ENCODE peak calls at places on chromosome 7, in four cellular contexts. One of them, this sample, is unnamed.

GRCh38 chr7:141358376-141358775 is 192.8 kb upstream of the AGK start:
- DNase-seq in lower lobe of right lung: no peak
- DNase-seq in mesothelial cell of epicardium: no peak
- DNase-seq in CD4-positive, alpha-beta T cell: no peak
- DNase-seq in this sample: no peak

GRCh38 chr7:137978464-137979237 is 23.2 kb downstream of the CREB3L2 start:
- DNase-seq in lower lobe of right lung: no peak
- DNase-seq in mesothelial cell of epicardium: no peak
- DNase-seq in CD4-positive, alpha-beta T cell: no peak
- DNase-seq in this sample: peak; percentile 95

GRCh38 chr7:133746847-133747246 is 380.3 kb upstream of the LRGUK start:
- DNase-seq in mesothelial cell of epicardium: no peak
- DNase-seq in CD4-positive, alpha-beta T cell: no peak
- DNase-seq in lower lobe of right lung: no peak
- DNase-seq in this sample: no peak

GRCh38 chr7:44881610-44882009 is 3.7 kb downstream of the PURB start:
- DNase-seq in lower lobe of right lung: no peak
- DNase-seq in mesothelial cell of epicardium: no peak
- DNase-seq in CD4-positive, alpha-beta T cell: no peak
- DNase-seq in this sample: peak; percentile 68

GRCh38 chr7:74217455-74218342 is 7.9 kb downstream of the LAT2 start:
- DNase-seq in mesothelial cell of epicardium: no peak
- DNase-seq in CD4-positive, alpha-beta T cell: no peak
- DNase-seq in lower lobe of right lung: no peak
- DNase-seq in this sample: no peak

GRCh38 chr7:150788474-150789269 is 11.5 kb downstream of the TMEM176B start:
- DNase-seq in lower lobe of right lung: no peak
- DNase-seq in mesothelial cell of epicardium: no peak
- DNase-seq in CD4-positive, alpha-beta T cell: no peak
- DNase-seq in this sample: no peak

GRCh38 chr7:142671506-142671905 is 77.8 kb upstream of the PRSS1 start:
- DNase-seq in lower lobe of right lung: no peak
- DNase-seq in mesothelial cell of epicardium: no peak
- DNase-seq in CD4-positive, alpha-beta T cell: no peak
- DNase-seq in this sample: no peak

GRCh38 chr7:192035-192649 is at the start of gene FAM20C:
- DNase-seq in lower lobe of right lung: peak; percentile 91
- DNase-seq in mesothelial cell of epicardium: peak; percentile 49
- DNase-seq in CD4-positive, alpha-beta T cell: peak; percentile 47
- DNase-seq in this sample: peak; percentile 60

GRCh38 chr7:125391921-125392320 is 462.3 kb upstream of the POT1 start:
- DNase-seq in CD4-positive, alpha-beta T cell: no peak
- DNase-seq in lower lobe of right lung: no peak
- DNase-seq in mesothelial cell of epicardium: no peak
- DNase-seq in this sample: no peak

GRCh38 chr7:33388332-33388731 is 259.0 kb downstream of the BBS9 start:
- DNase-seq in CD4-positive, alpha-beta T cell: no peak
- DNase-seq in mesothelial cell of epicardium: no peak
- DNase-seq in lower lobe of right lung: no peak
- DNase-seq in this sample: no peak

GRCh38 chr7:25216837-25217236 is 11.4 kb downstream of the NPVF start:
- DNase-seq in lower lobe of right lung: no peak
- DNase-seq in CD4-positive, alpha-beta T cell: no peak
- DNase-seq in mesothelial cell of epicardium: no peak
- DNase-seq in this sample: peak; percentile 41

GRCh38 chr7:4794591-4795350 is 19.3 kb downstream of the AP5Z1 start:
- DNase-seq in CD4-positive, alpha-beta T cell: no peak
- DNase-seq in lower lobe of right lung: no peak
- DNase-seq in mesothelial cell of epicardium: no peak
- DNase-seq in this sample: no peak

GRCh38 chr7:134546903-134547737 is 1.8 kb upstream of the AKR1B15 start:
- DNase-seq in lower lobe of right lung: peak; percentile 68
- DNase-seq in mesothelial cell of epicardium: no peak
- DNase-seq in CD4-positive, alpha-beta T cell: peak; percentile 73
- DNase-seq in this sample: peak; percentile 35

GRCh38 chr7:156533964-156534363 is 106.6 kb upstream of the RNF32 start:
- DNase-seq in mesothelial cell of epicardium: no peak
- DNase-seq in CD4-positive, alpha-beta T cell: no peak
- DNase-seq in lower lobe of right lung: no peak
- DNase-seq in this sample: no peak

GRCh38 chr7:129494041-129494440 is 8.3 kb upstream of the SMKR1 start:
- DNase-seq in CD4-positive, alpha-beta T cell: no peak
- DNase-seq in mesothelial cell of epicardium: no peak
- DNase-seq in lower lobe of right lung: no peak
- DNase-seq in this sample: peak; percentile 94

GRCh38 chr7:106217089-106217542 is 67.7 kb downstream of the NAMPT start:
- DNase-seq in mesothelial cell of epicardium: no peak
- DNase-seq in lower lobe of right lung: peak; percentile 62
- DNase-seq in CD4-positive, alpha-beta T cell: no peak
- DNase-seq in this sample: peak; percentile 34

GRCh38 chr7:112298543-112299100 is 92.1 kb downstream of the ZNF277 start:
- DNase-seq in mesothelial cell of epicardium: no peak
- DNase-seq in CD4-positive, alpha-beta T cell: no peak
- DNase-seq in lower lobe of right lung: no peak
- DNase-seq in this sample: no peak

GRCh38 chr7:15921576-15921975 is 235.1 kb upstream of the MEOX2 start:
- DNase-seq in CD4-positive, alpha-beta T cell: no peak
- DNase-seq in mesothelial cell of epicardium: no peak
- DNase-seq in lower lobe of right lung: no peak
- DNase-seq in this sample: peak; percentile 75

GRCh38 chr7:6384327-6384726 is 63.4 kb downstream of the DAGLB start:
- DNase-seq in mesothelial cell of epicardium: no peak
- DNase-seq in CD4-positive, alpha-beta T cell: no peak
- DNase-seq in lower lobe of right lung: no peak
- DNase-seq in this sample: no peak

GRCh38 chr7:37208528-37208927 is 240.1 kb downstream of the ELMO1 start:
- DNase-seq in CD4-positive, alpha-beta T cell: no peak
- DNase-seq in lower lobe of right lung: no peak
- DNase-seq in mesothelial cell of epicardium: no peak
- DNase-seq in this sample: peak; percentile 37

GRCh38 chr7:106652909-106653308 is 8.0 kb downstream of the CCDC71L start:
- DNase-seq in CD4-positive, alpha-beta T cell: no peak
- DNase-seq in mesothelial cell of epicardium: no peak
- DNase-seq in lower lobe of right lung: no peak
- DNase-seq in this sample: no peak

GRCh38 chr7:29483219-29484104 is 80.2 kb upstream of the PRR15 start:
- DNase-seq in lower lobe of right lung: no peak
- DNase-seq in mesothelial cell of epicardium: no peak
- DNase-seq in CD4-positive, alpha-beta T cell: no peak
- DNase-seq in this sample: no peak

GRCh38 chr7:46165281-46165680 is 244.2 kb upstream of the IGFBP3 start:
- DNase-seq in mesothelial cell of epicardium: no peak
- DNase-seq in CD4-positive, alpha-beta T cell: no peak
- DNase-seq in lower lobe of right lung: no peak
- DNase-seq in this sample: peak; percentile 58

GRCh38 chr7:95334434-95334833 is 10.1 kb upstream of the PON1 start:
- DNase-seq in mesothelial cell of epicardium: no peak
- DNase-seq in CD4-positive, alpha-beta T cell: no peak
- DNase-seq in lower lobe of right lung: no peak
- DNase-seq in this sample: no peak

GRCh38 chr7:34759477-34760125 is 101.6 kb downstream of the NPSR1 start:
- DNase-seq in mesothelial cell of epicardium: no peak
- DNase-seq in CD4-positive, alpha-beta T cell: no peak
- DNase-seq in lower lobe of right lung: no peak
- DNase-seq in this sample: peak; percentile 52

GRCh38 chr7:97133166-97133565 is 15.7 kb downstream of the SDHAF3 start:
- DNase-seq in CD4-positive, alpha-beta T cell: no peak
- DNase-seq in mesothelial cell of epicardium: no peak
- DNase-seq in lower lobe of right lung: no peak
- DNase-seq in this sample: no peak
- TF ChIP-seq CTCF in CD4-positive, alpha-beta T cell: no peak
- TF ChIP-seq CTCF in mesothelial cell of epicardium: no peak
- TF ChIP-seq CTCF in lower lobe of right lung: no peak
- TF ChIP-seq CTCF in this sample: no peak

DNA sequence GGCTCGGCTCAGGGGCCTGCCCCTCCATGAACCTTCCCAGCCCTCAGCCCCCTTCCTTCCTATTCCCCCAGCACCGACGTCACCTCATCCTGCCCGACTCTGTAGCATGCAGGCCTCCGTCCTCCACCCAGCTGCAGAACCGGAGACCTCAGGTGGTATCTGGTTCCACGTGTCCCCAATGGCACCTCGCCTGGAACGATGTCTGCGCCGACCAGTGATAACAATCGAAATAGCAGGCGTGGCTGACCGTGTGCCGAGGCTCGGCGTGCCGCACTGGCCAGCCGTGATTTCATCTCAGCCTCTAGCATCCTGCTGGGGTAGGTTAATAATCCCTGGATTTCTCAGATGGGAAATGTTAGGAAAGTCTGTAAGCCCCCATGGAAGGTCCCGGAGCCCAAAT is 171.7 kb downstream of the CUX1 start:
- DNase-seq in CD4-positive, alpha-beta T cell: no peak
- DNase-seq in mesothelial cell of epicardium: no peak
- DNase-seq in lower lobe of right lung: no peak
- DNase-seq in this sample: no peak
- TF ChIP-seq CTCF in CD4-positive, alpha-beta T cell: no peak
- TF ChIP-seq CTCF in mesothelial cell of epicardium: no peak
- TF ChIP-seq CTCF in lower lobe of right lung: no peak
- TF ChIP-seq CTCF in this sample: no peak

DNA sequence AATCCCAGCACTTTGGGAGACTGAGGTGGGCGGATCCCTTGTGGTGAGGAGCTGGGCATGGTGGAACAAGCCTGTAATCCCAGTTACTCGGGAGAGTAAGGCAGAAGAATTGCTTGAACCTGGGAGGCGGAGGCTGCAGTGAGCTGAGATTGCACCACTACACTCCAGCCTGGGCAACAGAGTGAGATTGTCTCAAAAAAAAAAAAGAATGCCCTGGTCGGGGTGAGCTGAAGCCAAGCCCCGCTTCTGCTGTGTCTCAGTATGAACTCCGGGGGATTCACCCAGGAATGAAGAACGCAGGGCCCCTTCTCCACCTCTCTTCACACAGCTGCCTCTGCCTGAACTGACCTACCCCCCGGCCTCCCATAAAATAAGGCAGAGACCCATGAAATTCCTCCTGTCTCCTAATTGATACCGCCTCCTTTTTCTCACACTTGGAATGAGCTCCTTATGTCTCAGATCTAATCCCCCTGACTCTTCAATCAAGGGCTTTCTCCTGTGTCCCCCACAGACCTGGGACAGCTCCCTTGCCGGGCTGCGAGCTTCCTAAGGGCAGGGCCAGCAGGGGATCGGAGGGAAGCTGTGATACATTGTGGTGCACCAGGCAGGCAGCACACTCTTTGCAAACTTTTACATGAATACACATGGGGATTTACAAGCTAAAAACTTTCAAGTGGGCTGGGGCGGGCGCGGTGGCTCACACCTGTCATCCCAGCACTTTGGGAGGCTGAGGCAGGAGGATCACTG is 911 bp upstream of the ZP3 start:
- DNase-seq in lower lobe of right lung: no peak
- DNase-seq in mesothelial cell of epicardium: no peak
- DNase-seq in CD4-positive, alpha-beta T cell: no peak
- DNase-seq in this sample: no peak
- TF ChIP-seq CTCF in lower lobe of right lung: no peak
- TF ChIP-seq CTCF in mesothelial cell of epicardium: no peak
- TF ChIP-seq CTCF in CD4-positive, alpha-beta T cell: no peak
- TF ChIP-seq CTCF in this sample: no peak

DNA sequence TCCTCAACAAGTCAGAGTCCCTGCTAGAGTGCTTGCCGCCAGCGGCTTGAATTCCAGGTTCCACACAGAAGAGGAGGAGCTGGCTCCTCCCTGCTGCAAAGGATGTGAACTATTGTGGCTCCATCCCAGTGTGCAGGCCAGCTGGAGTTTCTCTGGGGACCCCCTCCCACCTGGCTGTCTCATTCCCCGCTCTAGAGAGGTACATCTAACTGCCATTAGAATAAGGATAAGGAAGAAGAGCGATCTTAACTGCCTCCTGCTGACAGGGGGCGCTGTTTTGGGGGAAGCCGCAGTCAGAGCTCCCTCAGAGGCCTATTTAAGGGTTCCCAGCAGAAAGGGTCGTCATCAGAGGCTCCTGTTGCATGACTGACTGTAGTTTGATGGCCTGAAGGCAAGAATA is 40.8 kb upstream of the HECW1 start:
- DNase-seq in lower lobe of right lung: no peak
- DNase-seq in mesothelial cell of epicardium: no peak
- DNase-seq in CD4-positive, alpha-beta T cell: no peak
- DNase-seq in this sample: no peak
- TF ChIP-seq CTCF in lower lobe of right lung: peak; percentile 11
- TF ChIP-seq CTCF in mesothelial cell of epicardium: no peak
- TF ChIP-seq CTCF in CD4-positive, alpha-beta T cell: no peak
- TF ChIP-seq CTCF in this sample: peak; percentile 73

GRCh38 chr7:139075031-139075652 is 34.4 kb downstream of the ZC3HAV1 start:
- DNase-seq in CD4-positive, alpha-beta T cell: peak; percentile 51
- DNase-seq in mesothelial cell of epicardium: no peak
- DNase-seq in lower lobe of right lung: peak; percentile 60
- DNase-seq in this sample: peak; percentile 64
- TF ChIP-seq CTCF in CD4-positive, alpha-beta T cell: peak; percentile 80
- TF ChIP-seq CTCF in mesothelial cell of epicardium: peak; percentile 89
- TF ChIP-seq CTCF in lower lobe of right lung: peak; percentile 86
- TF ChIP-seq CTCF in this sample: peak; percentile 95

DNA sequence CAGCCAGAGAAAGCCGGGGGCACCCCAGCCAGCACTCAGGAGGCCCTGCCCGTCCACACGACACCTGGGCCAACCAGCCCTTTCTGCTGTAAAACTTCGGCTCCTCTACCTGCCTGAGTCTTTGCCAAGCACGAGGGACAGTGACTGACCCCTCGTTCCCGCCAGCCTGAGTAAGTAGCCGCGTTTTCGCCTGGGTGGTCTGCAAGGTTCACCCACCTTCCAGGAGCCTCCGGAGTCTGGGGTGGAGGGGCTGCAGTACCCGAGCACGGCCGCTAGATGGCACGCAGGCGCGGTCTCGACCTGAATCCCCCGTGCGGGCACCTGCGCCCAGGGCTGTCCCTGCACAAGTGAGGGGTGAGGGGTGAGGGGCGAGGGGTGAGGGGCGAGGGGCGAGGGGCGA is 192.7 kb downstream of the PTPRN2 start:
- DNase-seq in mesothelial cell of epicardium: no peak
- DNase-seq in CD4-positive, alpha-beta T cell: peak; percentile 51
- DNase-seq in lower lobe of right lung: peak; percentile 62
- DNase-seq in this sample: no peak
- TF ChIP-seq CTCF in mesothelial cell of epicardium: peak; percentile 87
- TF ChIP-seq CTCF in CD4-positive, alpha-beta T cell: peak; percentile 65
- TF ChIP-seq CTCF in lower lobe of right lung: peak; percentile 73
- TF ChIP-seq CTCF in this sample: peak; percentile 48

DNA sequence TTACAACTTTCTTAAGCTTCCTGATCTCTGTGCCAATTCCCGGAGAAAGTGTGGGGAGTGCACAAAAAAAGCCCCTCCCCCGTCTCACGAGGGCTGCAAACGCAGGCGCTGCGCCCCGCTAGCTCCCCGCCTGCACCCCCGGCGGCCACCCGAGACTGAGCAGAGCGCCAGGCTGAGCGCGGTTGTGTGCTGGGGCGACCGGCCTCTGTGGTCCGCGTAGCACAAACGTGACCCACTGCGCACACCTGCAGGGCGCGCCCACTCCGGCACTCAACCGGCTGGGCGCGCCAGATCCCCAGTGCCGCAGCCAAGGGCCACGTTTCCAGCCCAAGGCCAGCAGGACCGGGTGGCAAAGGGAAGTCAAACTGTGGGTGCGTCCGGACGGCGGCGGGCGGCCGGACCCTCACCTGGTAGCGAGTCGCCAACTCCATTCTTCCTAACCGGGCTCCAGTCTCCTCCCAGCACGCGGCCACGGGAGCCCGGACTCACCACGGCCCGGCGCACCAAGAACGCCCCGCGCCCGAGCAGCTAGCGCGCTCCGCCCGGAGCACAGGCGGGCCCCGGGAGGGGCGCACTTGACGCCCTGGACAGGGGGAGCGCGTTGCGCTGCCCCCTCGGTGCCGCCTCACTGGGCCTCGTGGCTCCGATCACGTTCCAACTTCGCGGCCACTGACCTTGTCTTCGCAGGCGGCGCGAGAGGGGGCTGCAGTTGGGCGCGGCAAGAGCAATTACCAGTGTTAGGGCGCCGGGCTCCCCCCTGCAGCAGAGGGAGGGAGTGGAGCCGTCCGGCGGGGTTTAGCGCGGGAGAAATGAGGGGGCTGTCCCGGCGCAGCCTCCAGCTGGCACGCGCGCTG is at the start of gene CDCA7L:
- DNase-seq in lower lobe of right lung: peak; percentile 84
- DNase-seq in CD4-positive, alpha-beta T cell: peak; percentile 54
- DNase-seq in mesothelial cell of epicardium: peak; percentile 50
- DNase-seq in this sample: peak; percentile 55
- TF ChIP-seq CTCF in lower lobe of right lung: no peak
- TF ChIP-seq CTCF in CD4-positive, alpha-beta T cell: no peak
- TF ChIP-seq CTCF in mesothelial cell of epicardium: no peak
- TF ChIP-seq CTCF in this sample: peak; percentile 43